ENCODE peak calls at places on chromosomes 13 and 19, in five cellular contexts. One of them, this sample, is unnamed.

GRCh38 chr19:29528946-29529645 is 3.3 kb downstream of the VSTM2B start:
- DNase-seq in OCI-LY7: no peak
- DNase-seq in adrenal gland: no peak
- DNase-seq in K562: no peak
- DNase-seq in AG09319: no peak
- DNase-seq in this sample: peak; percentile 58

GRCh38 chr13:113904411-113904810 is 40.5 kb upstream of the GAS6 start:
- DNase-seq in OCI-LY7: no peak
- DNase-seq in adrenal gland: peak; percentile 41
- DNase-seq in K562: peak; percentile 26
- DNase-seq in AG09319: no peak
- DNase-seq in this sample: no peak

GRCh38 chr19:33438016-33438671 is 64.6 kb downstream of the CEBPG start:
- DNase-seq in OCI-LY7: no peak
- DNase-seq in adrenal gland: no peak
- DNase-seq in K562: no peak
- DNase-seq in AG09319: no peak
- DNase-seq in this sample: peak; percentile 26

GRCh38 chr19:49210108-49210900 is 52.7 kb downstream of the TRPM4 start:
- DNase-seq in OCI-LY7: peak; percentile 61
- DNase-seq in adrenal gland: peak; percentile 65
- DNase-seq in K562: peak; percentile 93
- DNase-seq in AG09319: no peak
- DNase-seq in this sample: peak; percentile 85

GRCh38 chr13:113820813-113821651 is 42.8 kb downstream of the GAS6 start:
- DNase-seq in OCI-LY7: no peak
- DNase-seq in adrenal gland: peak; percentile 93
- DNase-seq in K562: peak; percentile 41
- DNase-seq in AG09319: peak; percentile 90
- DNase-seq in this sample: peak; percentile 74

GRCh38 chr19:14004619-14005380 is 1.3 kb downstream of the RFX1 start:
- DNase-seq in OCI-LY7: peak; percentile 41
- DNase-seq in adrenal gland: peak; percentile 85
- DNase-seq in K562: peak; percentile 29
- DNase-seq in AG09319: no peak
- DNase-seq in this sample: no peak

GRCh38 chr13:47932953-47933687 is 68.0 kb downstream of the SUCLA2 start:
- DNase-seq in OCI-LY7: no peak
- DNase-seq in adrenal gland: no peak
- DNase-seq in K562: no peak
- DNase-seq in AG09319: no peak
- DNase-seq in this sample: no peak

GRCh38 chr13:113781571-113781970 is 22.5 kb downstream of the TMEM255B start:
- DNase-seq in OCI-LY7: no peak
- DNase-seq in adrenal gland: no peak
- DNase-seq in K562: no peak
- DNase-seq in AG09319: no peak
- DNase-seq in this sample: no peak

GRCh38 chr13:32581177-32581786 is 5.0 kb upstream of the PDS5B start:
- DNase-seq in OCI-LY7: peak; percentile 52
- DNase-seq in adrenal gland: no peak
- DNase-seq in K562: no peak
- DNase-seq in AG09319: no peak
- DNase-seq in this sample: no peak

GRCh38 chr13:67619346-67619745 is 389.2 kb upstream of the PCDH9 start:
- DNase-seq in OCI-LY7: no peak
- DNase-seq in adrenal gland: no peak
- DNase-seq in K562: no peak
- DNase-seq in AG09319: no peak
- DNase-seq in this sample: no peak

GRCh38 chr13:59364508-59365187 is 799.1 kb downstream of the DIAPH3 start:
- DNase-seq in OCI-LY7: no peak
- DNase-seq in adrenal gland: no peak
- DNase-seq in K562: no peak
- DNase-seq in AG09319: no peak
- DNase-seq in this sample: peak; percentile 38

GRCh38 chr13:98443329-98443728 is 133.6 kb downstream of the STK24 start:
- DNase-seq in OCI-LY7: no peak
- DNase-seq in adrenal gland: no peak
- DNase-seq in K562: no peak
- DNase-seq in AG09319: peak; percentile 58
- DNase-seq in this sample: no peak

GRCh38 chr19:18284710-18285430 is 3.4 kb upstream of the JUND start:
- DNase-seq in OCI-LY7: no peak
- DNase-seq in adrenal gland: no peak
- DNase-seq in K562: no peak
- DNase-seq in AG09319: no peak
- DNase-seq in this sample: no peak

GRCh38 chr19:10517361-10517759 is at the start of gene S1PR5:
- DNase-seq in OCI-LY7: no peak
- DNase-seq in adrenal gland: no peak
- DNase-seq in K562: peak; percentile 46
- DNase-seq in AG09319: no peak
- DNase-seq in this sample: peak; percentile 37

GRCh38 chr19:43820098-43820860 is 6.8 kb upstream of the ZNF283 start:
- DNase-seq in OCI-LY7: no peak
- DNase-seq in adrenal gland: no peak
- DNase-seq in K562: no peak
- DNase-seq in AG09319: no peak
- DNase-seq in this sample: peak; percentile 26

GRCh38 chr13:33723365-33723764 is 94.6 kb upstream of the RFC3 start:
- DNase-seq in OCI-LY7: no peak
- DNase-seq in adrenal gland: no peak
- DNase-seq in K562: no peak
- DNase-seq in AG09319: no peak
- DNase-seq in this sample: no peak

GRCh38 chr19:873084-874019 is 13.9 kb downstream of the CFD start:
- DNase-seq in OCI-LY7: peak; percentile 94
- DNase-seq in adrenal gland: no peak
- DNase-seq in K562: peak; percentile 80
- DNase-seq in AG09319: peak; percentile 31
- DNase-seq in this sample: peak; percentile 55

GRCh38 chr13:104953588-104953987 is 1581.9 kb downstream of the EFNB2 start:
- DNase-seq in OCI-LY7: no peak
- DNase-seq in adrenal gland: no peak
- DNase-seq in K562: no peak
- DNase-seq in AG09319: no peak
- DNase-seq in this sample: no peak

GRCh38 chr13:26508885-26509284 is 48.6 kb upstream of the WASF3 start:
- DNase-seq in OCI-LY7: no peak
- DNase-seq in adrenal gland: peak; percentile 89
- DNase-seq in K562: no peak
- DNase-seq in AG09319: peak; percentile 82
- DNase-seq in this sample: no peak

GRCh38 chr19:35639321-35639639 is 2.3 kb upstream of the ETV2 start:
- DNase-seq in OCI-LY7: no peak
- DNase-seq in adrenal gland: no peak
- DNase-seq in K562: no peak
- DNase-seq in AG09319: no peak
- DNase-seq in this sample: no peak

GRCh38 chr13:36815069-36815468 is 4.0 kb upstream of the RFXAP start:
- DNase-seq in OCI-LY7: peak; percentile 45
- DNase-seq in adrenal gland: no peak
- DNase-seq in K562: no peak
- DNase-seq in AG09319: no peak
- DNase-seq in this sample: no peak

GRCh38 chr19:45278087-45278486 is 27.0 kb downstream of the MARK4 start:
- DNase-seq in OCI-LY7: no peak
- DNase-seq in adrenal gland: no peak
- DNase-seq in K562: no peak
- DNase-seq in AG09319: no peak
- DNase-seq in this sample: no peak

GRCh38 chr19:9848060-9848459 is 12.9 kb downstream of the PIN1 start:
- DNase-seq in OCI-LY7: peak; percentile 10
- DNase-seq in adrenal gland: no peak
- DNase-seq in K562: no peak
- DNase-seq in AG09319: no peak
- DNase-seq in this sample: peak; percentile 76

GRCh38 chr13:113393226-113393571 is 29.3 kb upstream of the GRTP1 start:
- DNase-seq in OCI-LY7: peak; percentile 9
- DNase-seq in adrenal gland: no peak
- DNase-seq in K562: no peak
- DNase-seq in AG09319: no peak
- DNase-seq in this sample: no peak

GRCh38 chr13:43119206-43119605 is 95.8 kb downstream of the DNAJC15 start:
- DNase-seq in OCI-LY7: no peak
- DNase-seq in adrenal gland: no peak
- DNase-seq in K562: no peak
- DNase-seq in AG09319: no peak
- DNase-seq in this sample: peak; percentile 29

GRCh38 chr13:43114504-43114903 is 91.1 kb downstream of the DNAJC15 start:
- DNase-seq in OCI-LY7: no peak
- DNase-seq in adrenal gland: no peak
- DNase-seq in K562: no peak
- DNase-seq in AG09319: no peak
- DNase-seq in this sample: no peak

GRCh38 chr13:43113603-43114002 is 90.2 kb downstream of the DNAJC15 start:
- DNase-seq in OCI-LY7: no peak
- DNase-seq in adrenal gland: no peak
- DNase-seq in K562: no peak
- DNase-seq in AG09319: no peak
- DNase-seq in this sample: no peak

GRCh38 chr13:43111887-43112400 is 88.6 kb downstream of the DNAJC15 start:
- DNase-seq in OCI-LY7: no peak
- DNase-seq in adrenal gland: no peak
- DNase-seq in K562: no peak
- DNase-seq in AG09319: no peak
- DNase-seq in this sample: no peak

GRCh38 chr13:43116242-43116641 is 92.9 kb downstream of the DNAJC15 start:
- DNase-seq in OCI-LY7: no peak
- DNase-seq in adrenal gland: no peak
- DNase-seq in K562: no peak
- DNase-seq in AG09319: no peak
- DNase-seq in this sample: no peak
- TF ChIP-seq CTCF in OCI-LY7: peak; percentile 55
- TF ChIP-seq CTCF in adrenal gland: no peak
- TF ChIP-seq CTCF in K562: peak; percentile 5
- TF ChIP-seq CTCF in AG09319: no peak
- TF ChIP-seq CTCF in this sample: no peak

GRCh38 chr19:50874185-50874584 is 946 bp downstream of the KLK2 start:
- DNase-seq in OCI-LY7: no peak
- DNase-seq in adrenal gland: no peak
- DNase-seq in K562: no peak
- DNase-seq in AG09319: no peak
- DNase-seq in this sample: no peak

GRCh38 chr19:50880241-50880640 is 7.0 kb downstream of the KLK2 start:
- DNase-seq in OCI-LY7: no peak
- DNase-seq in adrenal gland: no peak
- DNase-seq in K562: no peak
- DNase-seq in AG09319: no peak
- DNase-seq in this sample: no peak

GRCh38 chr19:50878851-50879250 is 5.6 kb downstream of the KLK2 start:
- DNase-seq in OCI-LY7: no peak
- DNase-seq in adrenal gland: no peak
- DNase-seq in K562: peak; percentile 87
- DNase-seq in AG09319: no peak
- DNase-seq in this sample: no peak

GRCh38 chr19:50875795-50876422 is 2.7 kb downstream of the KLK2 start:
- DNase-seq in OCI-LY7: no peak
- DNase-seq in adrenal gland: no peak
- DNase-seq in K562: no peak
- DNase-seq in AG09319: no peak
- DNase-seq in this sample: no peak

DNA sequence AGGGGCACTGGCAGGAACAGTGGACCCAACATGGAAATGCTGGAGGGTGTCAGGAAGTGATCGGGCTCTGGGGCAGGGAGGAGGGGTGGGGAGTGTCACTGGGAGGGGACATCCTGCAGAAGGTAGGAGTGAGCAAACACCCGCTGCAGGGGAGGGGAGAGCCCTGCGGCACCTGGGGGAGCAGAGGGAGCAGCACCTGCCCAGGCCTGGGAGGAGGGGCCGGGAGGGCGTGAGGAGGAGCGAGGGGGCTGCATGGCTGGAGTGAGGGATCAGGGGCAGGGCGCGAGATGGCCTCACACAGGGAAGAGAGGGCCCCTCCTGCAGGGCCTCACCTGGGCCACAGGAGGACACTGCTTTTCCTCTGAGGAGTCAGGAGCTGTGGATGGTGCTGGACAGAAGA is 4.1 kb downstream of the KLK2 start:
- DNase-seq in OCI-LY7: no peak
- DNase-seq in adrenal gland: no peak
- DNase-seq in K562: no peak
- DNase-seq in AG09319: no peak
- DNase-seq in this sample: no peak
- TF ChIP-seq CTCF in OCI-LY7: no peak
- TF ChIP-seq CTCF in adrenal gland: no peak
- TF ChIP-seq CTCF in K562: no peak
- TF ChIP-seq CTCF in AG09319: no peak
- TF ChIP-seq CTCF in this sample: no peak

GRCh38 chr13:100542546-100543156 is 45.9 kb downstream of the GGACT start:
- DNase-seq in OCI-LY7: peak; percentile 45
- DNase-seq in adrenal gland: no peak
- DNase-seq in K562: peak; percentile 15
- DNase-seq in AG09319: peak; percentile 14
- DNase-seq in this sample: no peak
- TF ChIP-seq CTCF in OCI-LY7: peak; percentile 58
- TF ChIP-seq CTCF in adrenal gland: peak; percentile 34
- TF ChIP-seq CTCF in K562: peak; percentile 51
- TF ChIP-seq CTCF in AG09319: peak; percentile 59
- TF ChIP-seq CTCF in this sample: peak; percentile 73

DNA sequence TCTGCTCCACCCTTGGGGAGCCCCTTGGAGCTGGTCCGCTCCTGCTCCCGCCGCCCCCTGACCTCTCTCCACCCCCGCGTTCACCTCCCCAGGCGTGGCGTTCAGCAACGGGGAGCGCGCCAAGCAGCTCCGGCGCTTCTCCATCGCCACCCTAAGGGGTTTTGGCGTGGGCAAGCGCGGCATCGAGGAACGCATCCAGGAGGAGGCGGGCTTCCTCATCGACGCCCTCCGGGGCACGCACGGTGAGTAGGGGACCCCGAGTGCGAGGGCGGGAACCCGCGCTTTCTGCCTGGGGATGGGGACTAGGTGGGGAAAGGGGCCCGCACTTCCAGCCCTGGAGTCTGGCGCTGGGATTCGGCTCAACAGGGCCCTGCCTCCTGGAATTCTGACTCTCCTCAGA is 1.7 kb downstream of the CYP2A13 start:
- DNase-seq in OCI-LY7: no peak
- DNase-seq in adrenal gland: no peak
- DNase-seq in K562: no peak
- DNase-seq in AG09319: no peak
- DNase-seq in this sample: no peak
- TF ChIP-seq CTCF in OCI-LY7: no peak
- TF ChIP-seq CTCF in adrenal gland: no peak
- TF ChIP-seq CTCF in K562: no peak
- TF ChIP-seq CTCF in AG09319: no peak
- TF ChIP-seq CTCF in this sample: no peak

GRCh38 chr19:27876489-27876888 is 1336.5 kb downstream of the UQCRFS1 start:
- DNase-seq in OCI-LY7: no peak
- DNase-seq in adrenal gland: no peak
- DNase-seq in K562: no peak
- DNase-seq in AG09319: no peak
- DNase-seq in this sample: no peak
- TF ChIP-seq CTCF in OCI-LY7: no peak
- TF ChIP-seq CTCF in adrenal gland: no peak
- TF ChIP-seq CTCF in K562: no peak
- TF ChIP-seq CTCF in AG09319: no peak
- TF ChIP-seq CTCF in this sample: no peak

GRCh38 chr19:23440207-23440606 is 44.9 kb upstream of the ZNF91 start:
- DNase-seq in OCI-LY7: peak; percentile 24
- DNase-seq in adrenal gland: no peak
- DNase-seq in K562: peak; percentile 12
- DNase-seq in AG09319: no peak
- DNase-seq in this sample: no peak
- TF ChIP-seq CTCF in OCI-LY7: no peak
- TF ChIP-seq CTCF in adrenal gland: no peak
- TF ChIP-seq CTCF in K562: peak; percentile 2
- TF ChIP-seq CTCF in AG09319: no peak
- TF ChIP-seq CTCF in this sample: no peak

This sample was measured in glutamatergic neuron.